ENCODE peak calls at places on chromosomes 6 and 20, in six cellular contexts. One of them, this sample, is unnamed.

GRCh38 chr6:107620736-107621135 is 130.8 kb downstream of the SOBP start:
- DNase-seq in pons: no peak
- DNase-seq in left ventricle myocardium superior: no peak
- DNase-seq in RKO: no peak
- DNase-seq in head of caudate nucleus: no peak
- DNase-seq in stimulated activated CD4-positive, alpha-beta T cell treated with anti-CD3 and anti-CD28 coated beads, Interleukin-12 subunit alpha, Interleukin-12 subunit beta, amount 100 ng/mL, for 4 hours: no peak
- DNase-seq in this sample: no peak

GRCh38 chr20:63206878-63207277 is 9.1 kb downstream of the YTHDF1 start:
- DNase-seq in pons: no peak
- DNase-seq in left ventricle myocardium superior: peak; percentile 30
- DNase-seq in RKO: no peak
- DNase-seq in head of caudate nucleus: no peak
- DNase-seq in stimulated activated CD4-positive, alpha-beta T cell treated with anti-CD3 and anti-CD28 coated beads, Interleukin-12 subunit alpha, Interleukin-12 subunit beta, amount 100 ng/mL, for 4 hours: no peak
- DNase-seq in this sample: no peak

GRCh38 chr6:98452721-98453120 is 381.7 kb upstream of the POU3F2 start:
- DNase-seq in pons: no peak
- DNase-seq in left ventricle myocardium superior: no peak
- DNase-seq in RKO: no peak
- DNase-seq in head of caudate nucleus: no peak
- DNase-seq in stimulated activated CD4-positive, alpha-beta T cell treated with anti-CD3 and anti-CD28 coated beads, Interleukin-12 subunit alpha, Interleukin-12 subunit beta, amount 100 ng/mL, for 4 hours: no peak
- DNase-seq in this sample: no peak

GRCh38 chr20:40457404-40457803 is 231.6 kb downstream of the MAFB start:
- DNase-seq in pons: no peak
- DNase-seq in left ventricle myocardium superior: no peak
- DNase-seq in RKO: no peak
- DNase-seq in head of caudate nucleus: no peak
- DNase-seq in stimulated activated CD4-positive, alpha-beta T cell treated with anti-CD3 and anti-CD28 coated beads, Interleukin-12 subunit alpha, Interleukin-12 subunit beta, amount 100 ng/mL, for 4 hours: no peak
- DNase-seq in this sample: no peak

GRCh38 chr6:108562503-108562993 is 1.8 kb downstream of the FOXO3 start:
- DNase-seq in pons: peak; percentile 74
- DNase-seq in left ventricle myocardium superior: peak; percentile 67
- DNase-seq in RKO: peak; percentile 94
- DNase-seq in head of caudate nucleus: peak; percentile 73
- DNase-seq in stimulated activated CD4-positive, alpha-beta T cell treated with anti-CD3 and anti-CD28 coated beads, Interleukin-12 subunit alpha, Interleukin-12 subunit beta, amount 100 ng/mL, for 4 hours: no peak
- DNase-seq in this sample: peak; percentile 83

GRCh38 chr6:106087548-106088325 is 1.6 kb downstream of the PRDM1 start:
- DNase-seq in pons: peak; percentile 69
- DNase-seq in left ventricle myocardium superior: peak; percentile 35
- DNase-seq in RKO: no peak
- DNase-seq in head of caudate nucleus: peak; percentile 21
- DNase-seq in stimulated activated CD4-positive, alpha-beta T cell treated with anti-CD3 and anti-CD28 coated beads, Interleukin-12 subunit alpha, Interleukin-12 subunit beta, amount 100 ng/mL, for 4 hours: no peak
- DNase-seq in this sample: no peak

GRCh38 chr20:43032459-43032858 is 157.2 kb downstream of the PTPRT start:
- DNase-seq in pons: no peak
- DNase-seq in left ventricle myocardium superior: no peak
- DNase-seq in RKO: no peak
- DNase-seq in head of caudate nucleus: no peak
- DNase-seq in stimulated activated CD4-positive, alpha-beta T cell treated with anti-CD3 and anti-CD28 coated beads, Interleukin-12 subunit alpha, Interleukin-12 subunit beta, amount 100 ng/mL, for 4 hours: no peak
- DNase-seq in this sample: no peak

GRCh38 chr6:33988121-33989015 is 157.5 kb downstream of the GRM4 start:
- DNase-seq in pons: no peak
- DNase-seq in left ventricle myocardium superior: no peak
- DNase-seq in RKO: no peak
- DNase-seq in head of caudate nucleus: no peak
- DNase-seq in stimulated activated CD4-positive, alpha-beta T cell treated with anti-CD3 and anti-CD28 coated beads, Interleukin-12 subunit alpha, Interleukin-12 subunit beta, amount 100 ng/mL, for 4 hours: no peak
- DNase-seq in this sample: peak; percentile 75

GRCh38 chr6:154404791-154405400 is 48.3 kb upstream of the IPCEF1 start:
- DNase-seq in pons: no peak
- DNase-seq in left ventricle myocardium superior: no peak
- DNase-seq in RKO: no peak
- DNase-seq in head of caudate nucleus: no peak
- DNase-seq in stimulated activated CD4-positive, alpha-beta T cell treated with anti-CD3 and anti-CD28 coated beads, Interleukin-12 subunit alpha, Interleukin-12 subunit beta, amount 100 ng/mL, for 4 hours: no peak
- DNase-seq in this sample: no peak

GRCh38 chr6:170127151-170127550 is 163.7 kb downstream of the DLL1 start:
- DNase-seq in pons: no peak
- DNase-seq in left ventricle myocardium superior: no peak
- DNase-seq in RKO: no peak
- DNase-seq in head of caudate nucleus: no peak
- DNase-seq in stimulated activated CD4-positive, alpha-beta T cell treated with anti-CD3 and anti-CD28 coated beads, Interleukin-12 subunit alpha, Interleukin-12 subunit beta, amount 100 ng/mL, for 4 hours: no peak
- DNase-seq in this sample: peak; percentile 50

GRCh38 chr6:169803291-169803811 is 51.9 kb downstream of the ERMARD start:
- DNase-seq in pons: no peak
- DNase-seq in left ventricle myocardium superior: no peak
- DNase-seq in RKO: no peak
- DNase-seq in head of caudate nucleus: no peak
- DNase-seq in stimulated activated CD4-positive, alpha-beta T cell treated with anti-CD3 and anti-CD28 coated beads, Interleukin-12 subunit alpha, Interleukin-12 subunit beta, amount 100 ng/mL, for 4 hours: no peak
- DNase-seq in this sample: peak; percentile 58

GRCh38 chr6:105591053-105591452 is 188.2 kb upstream of the PREP start:
- DNase-seq in pons: no peak
- DNase-seq in left ventricle myocardium superior: no peak
- DNase-seq in RKO: no peak
- DNase-seq in head of caudate nucleus: no peak
- DNase-seq in stimulated activated CD4-positive, alpha-beta T cell treated with anti-CD3 and anti-CD28 coated beads, Interleukin-12 subunit alpha, Interleukin-12 subunit beta, amount 100 ng/mL, for 4 hours: no peak
- DNase-seq in this sample: no peak

GRCh38 chr6:1313364-1313754 is 1.5 kb downstream of the FOXQ1 start:
- DNase-seq in pons: no peak
- DNase-seq in left ventricle myocardium superior: no peak
- DNase-seq in RKO: no peak
- DNase-seq in head of caudate nucleus: no peak
- DNase-seq in stimulated activated CD4-positive, alpha-beta T cell treated with anti-CD3 and anti-CD28 coated beads, Interleukin-12 subunit alpha, Interleukin-12 subunit beta, amount 100 ng/mL, for 4 hours: no peak
- DNase-seq in this sample: no peak

This sample was measured in suprapubic skin.